ENCODE peak calls at places on chromosomes 4 and X, in five cellular contexts. I is RWPE1; T is lower lobe of right lung; Y is CD8-positive, alpha-beta T cell; R is fibroblast of pulmonary artery. U is an unnamed sample.

GRCh38 chrX:3142259-3143042 is 101.2 kb downstream of the ARSF start:
- DNase-seq in Y (no peak), R (no peak), T (no peak), I (no peak), U (no peak)

GRCh38 chr4:154506253-154506652 is 14.7 kb upstream of the DCHS2 start:
- DNase-seq in T (no peak), R (peak), I (no peak), Y (no peak), U (peak)

GRCh38 chrX:25198891-25199290 is 183.1 kb upstream of the ARX start:
- DNase-seq in Y (no peak), R (no peak), T (no peak), I (no peak), U (no peak)

GRCh38 chr4:183905081-183905592 is at the start of gene STOX2:
- DNase-seq in T (peak), Y (no peak), R (peak), I (peak), U (peak)

GRCh38 chr4:129342820-129343219 is 246.9 kb downstream of the C4orf33 start:
- DNase-seq in T (no peak), R (peak), Y (no peak), I (peak), U (peak)

GRCh38 chr4:186204103-186204559 is 12.8 kb downstream of the CYP4V2 start:
- DNase-seq in Y (peak), R (peak), I (no peak), T (no peak), U (peak)

GRCh38 chr4:69832326-69833030 is 27.5 kb downstream of the SULT1E1 start:
- DNase-seq in R (no peak), Y (no peak), I (no peak), T (no peak), U (no peak)

GRCh38 chrX:107537815-107538214 is 88.4 kb downstream of the FRMPD3 start:
- DNase-seq in T (no peak), Y (no peak), R (peak), I (peak), U (peak)

GRCh38 chr4:166014411-166014810 is 141.4 kb downstream of the TLL1 start:
- DNase-seq in I (peak), T (no peak), Y (no peak), R (no peak), U (peak)

GRCh38 chrX:140172401-140172800 is 207.1 kb upstream of the CXorf66 start:
- DNase-seq in Y (no peak), I (no peak), R (no peak), T (no peak), U (no peak)

GRCh38 chrX:83145910-83146309 is 362.2 kb upstream of the POU3F4 start:
- DNase-seq in T (no peak), Y (no peak), I (no peak), R (no peak), U (no peak)

GRCh38 chr4:20700007-20700761 is at the start of gene PACRGL:
- DNase-seq in R (peak), T (peak), I (peak), Y (peak), U (peak)

GRCh38 chrX:50903387-50904027 is 7.0 kb upstream of the BMP15 start:
- DNase-seq in Y (no peak), R (peak), T (no peak), I (peak), U (peak)

GRCh38 chr4:39635023-39635422 is 3.6 kb downstream of the SMIM14 start:
- DNase-seq in T (no peak), Y (no peak), R (no peak), I (no peak), U (peak)

GRCh38 chrX:111505783-111506182 is 5.7 kb upstream of the SERTM2 start:
- DNase-seq in T (no peak), Y (no peak), R (no peak), I (no peak), U (no peak)

GRCh38 chr4:14223461-14223860 is 595.9 kb upstream of the BOD1L1 start:
- DNase-seq in T (no peak), I (no peak), R (no peak), Y (no peak), U (no peak)

GRCh38 chr4:184282251-184282713 is 64.6 kb upstream of the ENPP6 start:
- DNase-seq in Y (peak), R (no peak), I (peak), T (peak), U (peak)

GRCh38 chr4:9847971-9848764 is 66.7 kb downstream of the DRD5 start:
- DNase-seq in I (no peak), R (no peak), T (no peak), Y (no peak), U (no peak)

GRCh38 chr4:54961357-54961975 is 163.9 kb downstream of the KDR start:
- DNase-seq in Y (no peak), R (peak), I (peak), T (no peak), U (peak)

GRCh38 chrX:15814811-15815210 is 24.5 kb downstream of the ZRSR2 start:
- DNase-seq in Y (no peak), I (no peak), T (no peak), R (no peak), U (no peak)

GRCh38 chr4:169941141-169941540 is 85.1 kb downstream of the MFAP3L start:
- DNase-seq in Y (no peak), R (no peak), I (no peak), T (no peak), U (peak)

GRCh38 chr4:100124715-100125114 is 65.6 kb downstream of the DDIT4L start:
- DNase-seq in T (no peak), R (no peak), I (no peak), Y (no peak), U (no peak)

GRCh38 chrX:25206761-25207160 is 191.0 kb upstream of the ARX start:
- DNase-seq in Y (no peak), R (no peak), I (peak), T (no peak), U (peak)

GRCh38 chr4:73434311-73434710 is 1.7 kb upstream of the AFP start:
- DNase-seq in Y (no peak), T (no peak), I (peak), R (peak), U (peak)
- TF ChIP-seq CTCF in Y (no peak), T (peak), I (peak), R (peak), U (peak)

GRCh38 chrX:32673193-32673592 is 538.2 kb downstream of the DMD start:
- DNase-seq in I (peak), T (no peak), Y (no peak), R (peak), U (peak)
- TF ChIP-seq CTCF in I (no peak), T (no peak), Y (no peak), R (no peak), U (no peak)

GRCh38 chr4:62408467-62408866 is 1208.3 kb downstream of the ADGRL3 start:
- DNase-seq in Y (no peak), T (no peak), R (peak), I (no peak), U (no peak)
- TF ChIP-seq CTCF in Y (no peak), T (no peak), R (peak), I (no peak), U (no peak)

GRCh38 chrX:119887721-119888425 is 7.8 kb upstream of the AKAP14 start:
- DNase-seq in T (peak), I (peak), R (peak), Y (peak), U (peak)
- TF ChIP-seq CTCF in T (peak), I (peak), R (peak), Y (peak), U (peak)

DNA sequence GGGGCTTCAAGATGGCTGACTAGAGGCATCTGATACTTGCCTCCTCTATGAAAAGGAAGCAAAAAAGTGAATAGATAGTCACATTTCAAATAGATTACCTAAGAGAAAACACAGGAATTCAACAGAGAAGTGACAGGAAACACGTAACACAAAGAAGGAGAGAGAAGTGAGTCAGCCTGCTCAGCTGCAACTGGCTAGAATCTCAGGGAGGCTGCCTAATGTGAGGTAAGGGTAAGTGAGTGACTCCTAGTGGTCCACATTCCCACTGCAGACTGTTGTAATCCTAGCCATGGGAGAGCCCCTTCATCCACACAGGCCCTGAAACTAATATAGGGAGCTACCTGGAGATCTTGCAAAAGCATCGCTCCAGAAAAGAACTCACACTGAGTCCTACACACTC is 179.2 kb downstream of the SLC7A11 start:
- DNase-seq in I (peak), R (peak), Y (no peak), T (no peak), U (peak)
- TF ChIP-seq CTCF in I (no peak), R (peak), Y (no peak), T (no peak), U (peak)

DNA sequence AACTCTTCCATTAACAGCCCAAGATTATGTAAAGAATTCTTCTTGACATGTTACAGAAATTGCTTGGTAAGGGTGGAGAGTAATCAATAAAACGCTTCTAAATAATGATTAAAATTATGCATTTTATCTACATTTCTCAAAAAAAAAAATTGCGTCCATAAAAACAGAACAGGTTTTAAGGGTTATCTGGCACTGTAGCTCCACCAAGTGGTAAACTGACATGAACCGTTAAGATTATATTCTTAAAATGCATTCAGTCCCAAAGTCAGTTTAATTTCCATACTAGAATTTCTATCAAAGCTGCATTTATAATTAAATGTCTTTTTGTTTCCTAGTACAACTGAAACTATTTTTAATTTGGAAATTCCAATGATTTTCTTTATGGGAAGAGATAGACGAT is 214.0 kb upstream of the UGT8 start:
- DNase-seq in Y (no peak), R (peak), I (no peak), T (no peak), U (peak)
- TF ChIP-seq CTCF in Y (peak), R (peak), I (peak), T (peak), U (peak)

DNA sequence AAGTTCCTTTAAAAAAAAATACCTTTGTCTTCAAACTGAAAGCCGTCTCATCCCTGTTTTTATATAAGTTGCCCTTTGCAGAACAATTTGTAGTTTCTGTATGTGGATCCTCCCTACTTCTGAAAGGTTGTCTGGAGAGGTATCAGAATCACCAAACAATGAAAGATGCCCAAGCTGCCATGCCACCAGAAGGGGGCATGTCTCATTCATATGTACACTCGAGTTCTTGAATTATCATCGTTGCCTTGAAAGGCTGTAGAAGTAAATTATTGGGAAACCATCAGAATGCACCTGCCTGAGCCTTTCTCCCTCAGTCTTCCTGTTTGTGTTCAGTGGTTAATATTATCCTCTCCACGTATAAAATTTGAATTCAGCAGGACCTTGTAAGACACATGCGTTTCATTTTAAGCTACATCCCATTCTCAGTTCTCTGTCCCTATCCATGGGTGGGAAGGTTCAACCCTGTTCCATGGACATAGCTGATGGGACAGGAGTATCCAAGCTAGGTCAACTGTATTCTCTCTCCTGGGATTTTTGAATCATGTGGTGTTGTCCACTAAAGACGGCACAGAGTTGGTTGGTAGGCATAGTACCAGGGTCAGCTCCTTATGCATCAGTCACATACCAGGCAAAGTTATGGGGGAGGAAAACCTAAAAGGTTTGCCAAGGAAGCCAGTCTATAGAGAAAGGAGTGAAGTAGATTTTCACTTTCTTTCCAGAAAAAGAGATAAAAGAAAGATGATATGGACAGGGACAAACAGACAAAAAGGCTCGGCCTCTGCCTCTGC is 24.0 kb downstream of the GALNT7 start:
- DNase-seq in Y (no peak), I (no peak), T (no peak), R (no peak), U (no peak)
- TF ChIP-seq CTCF in Y (no peak), I (no peak), T (no peak), R (peak), U (peak)

GRCh38 chrX:26915064-26915463 is 548.1 kb downstream of the PPP4R3C start:
- DNase-seq in Y (no peak), R (no peak), I (no peak), T (no peak), U (peak)

GRCh38 chrX:26922278-26922677 is 540.9 kb downstream of the PPP4R3C start:
- DNase-seq in R (peak), T (no peak), Y (no peak), I (no peak), U (peak)

GRCh38 chrX:26914232-26914631 is 548.9 kb downstream of the PPP4R3C start:
- DNase-seq in R (no peak), T (no peak), I (no peak), Y (no peak), U (no peak)

GRCh38 chrX:26918633-26919032 is 544.5 kb downstream of the PPP4R3C start:
- DNase-seq in Y (no peak), I (no peak), T (no peak), R (peak), U (peak)
- TF ChIP-seq CTCF in Y (no peak), I (no peak), T (no peak), R (peak), U (peak)

GRCh38 chrX:119218198-119218597 is 17.9 kb upstream of the PGRMC1 start:
- DNase-seq in T (no peak), Y (no peak), R (peak), I (no peak), U (peak)
- TF ChIP-seq CTCF in T (peak), Y (no peak), R (peak), I (peak), U (peak)

U was measured in epithelial cell of esophagus.